ENCODE peak calls at places on chromosomes 4 and X, in five cellular contexts. R, M, A, W and B are unnamed samples.

GRCh38 chr4:1302159-1302558 is 12.5 kb downstream of the MAEA start:
- DNase-seq in R (no peak), M (no peak), A (no peak), W (no peak), B (no peak)

GRCh38 chrX:66015152-66015827 is 24.6 kb downstream of the VSIG4 start:
- DNase-seq in R (no peak), M (no peak), A (no peak), W (no peak), B (no peak)

GRCh38 chr4:18388029-18388428 is 366.5 kb upstream of the LCORL start:
- DNase-seq in R (no peak), M (no peak), A (no peak), W (no peak), B (no peak)

GRCh38 chr4:180296036-180296599 is 1947.1 kb upstream of the TENM3 start:
- DNase-seq in R (no peak), M (no peak), A (no peak), W (no peak), B (no peak)

GRCh38 chr4:122668241-122668640 is 47.4 kb upstream of the IL21 start:
- DNase-seq in R (no peak), M (no peak), A (no peak), W (peak; percentile 68), B (no peak)

GRCh38 chr4:42150653-42151567 is 1.5 kb downstream of the BEND4 start:
- DNase-seq in R (no peak), M (peak; percentile 11), A (no peak), W (no peak), B (no peak)

GRCh38 chrX:152652467-152652866 is 14.8 kb downstream of the GABRQ start:
- DNase-seq in R (no peak), M (no peak), A (no peak), W (no peak), B (no peak)

GRCh38 chr4:99863-100262 is 24.4 kb upstream of the ZNF718 start:
- DNase-seq in R (no peak), M (no peak), A (no peak), W (no peak), B (no peak)

GRCh38 chrX:113804293-113804692 is 779.6 kb upstream of the HTR2C start:
- DNase-seq in R (no peak), M (no peak), A (no peak), W (no peak), B (no peak)

GRCh38 chr4:10129196-10130185 is 12.9 kb upstream of the WDR1 start:
- DNase-seq in R (no peak), M (no peak), A (no peak), W (no peak), B (no peak)

GRCh38 chrX:154734101-154734781 is 16.6 kb downstream of the GAB3 start:
- DNase-seq in R (no peak), M (no peak), A (no peak), W (peak; percentile 83), B (no peak)

GRCh38 chrX:12997898-12998687 is 23.2 kb downstream of the TMSB4X start:
- DNase-seq in R (no peak), M (no peak), A (no peak), W (no peak), B (no peak)

GRCh38 chr4:25533237-25533636 is 122.4 kb upstream of the SLC34A2 start:
- DNase-seq in R (no peak), M (no peak), A (no peak), W (no peak), B (no peak)

GRCh38 chrX:112761239-112762207 is 79.1 kb downstream of the AMOT start:
- DNase-seq in R (no peak), M (no peak), A (no peak), W (no peak), B (no peak)

GRCh38 chrX:68183612-68184214 is 249.6 kb downstream of the OPHN1 start:
- DNase-seq in R (no peak), M (no peak), A (no peak), W (peak; percentile 34), B (no peak)

GRCh38 chr4:127134490-127134889 is 498.3 kb upstream of the INTU start:
- DNase-seq in R (no peak), M (no peak), A (no peak), W (no peak), B (no peak)